ENCODE peak calls at places on chromosomes 2 and 18, in eight cellular contexts. B is NCI-H345, X is pons, M is skeletal muscle cell, T is NCI-H1436 treated with DMSO at 0.1 percent for 48 hours, K is GM23248, U is GM12865, O is GOT3. N is an unnamed sample.

GRCh38 chr18:69529151-69529550 is 128.5 kb downstream of the DOK6 start:
- DNase-seq in B (no peak), X (no peak), M (no peak), T (no peak), K (no peak), U (no peak), O (no peak), N (no peak)

GRCh38 chr2:109647636-109648035 is 33.5 kb downstream of the SOWAHC start:
- DNase-seq in B (no peak), X (no peak), M (no peak), T (no peak), K (peak), U (no peak), O (no peak), N (peak)

GRCh38 chr2:161004379-161004778 is 155.8 kb upstream of the TANK start:
- DNase-seq in B (no peak), X (no peak), M (no peak), T (no peak), K (peak), U (no peak), O (no peak), N (no peak)

GRCh38 chr2:149679286-149679685 is 91.7 kb upstream of the MMADHC start:
- DNase-seq in B (no peak), X (no peak), M (no peak), T (no peak), K (peak), U (no peak), O (no peak), N (peak)

GRCh38 chr2:112692914-112693313 is 27.9 kb upstream of the NT5DC4 start:
- DNase-seq in B (no peak), X (no peak), M (no peak), T (no peak), K (peak), U (no peak), O (no peak), N (peak)

GRCh38 chr2:20430461-20431302 is 16.2 kb upstream of the RHOB start:
- DNase-seq in B (no peak), X (no peak), M (no peak), T (no peak), K (peak), U (peak), O (no peak), N (no peak)

GRCh38 chr2:130882991-130883390 is 46.3 kb downstream of the ARHGEF4 start:
- DNase-seq in B (no peak), X (no peak), M (no peak), T (no peak), K (no peak), U (no peak), O (no peak), N (no peak)

GRCh38 chr2:205712508-205712907 is 30.2 kb downstream of the NRP2 start:
- DNase-seq in B (no peak), X (no peak), M (peak), T (no peak), K (peak), U (peak), O (no peak), N (no peak)

GRCh38 chr2:172100080-172101007 is 2.4 kb downstream of the DLX2 start:
- DNase-seq in B (no peak), X (no peak), M (no peak), T (no peak), K (peak), U (no peak), O (no peak), N (no peak)

GRCh38 chr18:28048612-28049011 is 128.3 kb downstream of the CDH2 start:
- DNase-seq in B (peak), X (no peak), M (no peak), T (no peak), K (no peak), U (no peak), O (no peak), N (no peak)

GRCh38 chr2:46690825-46691224 is 211.5 kb downstream of the TMEM247 start:
- DNase-seq in B (no peak), X (no peak), M (no peak), T (no peak), K (peak), U (no peak), O (no peak), N (peak)

GRCh38 chr2:231128541-231128940 is 3.7 kb upstream of the HTR2B start:
- DNase-seq in B (no peak), X (no peak), M (no peak), T (no peak), K (no peak), U (no peak), O (no peak), N (no peak)

GRCh38 chr2:28271914-28272240 is 120.8 kb upstream of the FOSL2 start:
- DNase-seq in B (no peak), X (no peak), M (no peak), T (no peak), K (no peak), U (no peak), O (no peak), N (peak)

GRCh38 chr2:10964076-10964812 is 52.5 kb downstream of the KCNF1 start:
- DNase-seq in B (no peak), X (no peak), M (no peak), T (no peak), K (peak), U (no peak), O (no peak), N (no peak)

GRCh38 chr2:224160917-224161316 is 121.8 kb upstream of the SERPINE2 start:
- DNase-seq in B (no peak), X (no peak), M (no peak), T (no peak), K (peak), U (no peak), O (peak), N (no peak)

GRCh38 chr2:38466849-38467767 is 90.0 kb upstream of the ATL2 start:
- DNase-seq in B (no peak), X (no peak), M (no peak), T (no peak), K (no peak), U (no peak), O (no peak), N (no peak)

GRCh38 chr2:170249761-170250160 is 71.8 kb downstream of the MYO3B start:
- DNase-seq in B (no peak), X (no peak), M (no peak), T (no peak), K (no peak), U (no peak), O (no peak), N (no peak)

GRCh38 chr2:42935692-42936631 is 143.6 kb upstream of the HAAO start:
- DNase-seq in B (peak), X (no peak), M (no peak), T (peak), K (no peak), U (peak), O (no peak), N (no peak)

GRCh38 chr2:3644246-3644525 is 13.8 kb upstream of the ALLC start:
- DNase-seq in B (no peak), X (no peak), M (no peak), T (no peak), K (no peak), U (no peak), O (no peak), N (no peak)

GRCh38 chr2:219284501-219285347 is 5.6 kb downstream of the DNAJB2 start:
- DNase-seq in B (no peak), X (no peak), M (no peak), T (no peak), K (peak), U (no peak), O (no peak), N (no peak)

GRCh38 chr18:11377766-11378540 is 228.6 kb upstream of the PIEZO2 start:
- DNase-seq in B (no peak), X (no peak), M (no peak), T (no peak), K (no peak), U (no peak), O (no peak), N (no peak)

GRCh38 chr2:238240761-238241711 is 1.2 kb upstream of the HES6 start:
- DNase-seq in B (peak), X (no peak), M (peak), T (peak), K (peak), U (peak), O (no peak), N (peak)

GRCh38 chr2:15241208-15241607 is 319.9 kb downstream of the NBAS start:
- DNase-seq in B (no peak), X (peak), M (no peak), T (no peak), K (no peak), U (no peak), O (no peak), N (no peak)

GRCh38 chr2:12717191-12717987 is 653 bp downstream of the TRIB2 start:
- DNase-seq in B (peak), X (no peak), M (no peak), T (no peak), K (peak), U (peak), O (peak), N (no peak)

GRCh38 chr2:105373344-105373781 is 25.5 kb downstream of the FHL2 start:
- DNase-seq in B (no peak), X (no peak), M (no peak), T (no peak), K (peak), U (no peak), O (no peak), N (no peak)

GRCh38 chr2:7060602-7061435 is 143.6 kb downstream of the RNF144A start:
- DNase-seq in B (no peak), X (no peak), M (no peak), T (no peak), K (no peak), U (no peak), O (no peak), N (no peak)

GRCh38 chr18:25727281-25727680 is 363.1 kb downstream of the SS18 start:
- DNase-seq in B (peak), X (no peak), M (no peak), T (no peak), K (no peak), U (no peak), O (no peak), N (no peak)

GRCh38 chr2:88006912-88007439 is 9.4 kb downstream of the RNU2-63P start:
- DNase-seq in B (no peak), X (no peak), M (no peak), T (no peak), K (no peak), U (no peak), O (no peak), N (no peak)

GRCh38 chr2:224927671-224928173 is 114.5 kb downstream of the DOCK10 start:
- DNase-seq in B (no peak), X (no peak), M (no peak), T (no peak), K (no peak), U (no peak), O (no peak), N (no peak)

GRCh38 chr2:46236006-46236875 is 61.0 kb upstream of the EPAS1 start:
- DNase-seq in B (no peak), X (no peak), M (no peak), T (no peak), K (peak), U (no peak), O (no peak), N (no peak)

GRCh38 chr18:58389745-58390144 is 239.1 kb downstream of the ALPK2 start:
- DNase-seq in B (no peak), X (no peak), M (no peak), T (no peak), K (no peak), U (no peak), O (no peak), N (no peak)

GRCh38 chr18:49892148-49892924 is 79.0 kb upstream of the ACAA2 start:
- DNase-seq in B (peak), X (no peak), M (no peak), T (no peak), K (no peak), U (no peak), O (no peak), N (peak)

GRCh38 chr2:55169915-55170314 is 62.2 kb downstream of the CLHC1 start:
- DNase-seq in B (no peak), X (no peak), M (no peak), T (no peak), K (no peak), U (no peak), O (no peak), N (no peak)

GRCh38 chr2:189798312-189799029 is 14.2 kb downstream of the PMS1 start:
- DNase-seq in B (peak), X (peak), M (no peak), T (no peak), K (peak), U (peak), O (no peak), N (peak)

GRCh38 chr2:229218329-229218921 is 52.7 kb downstream of the PID1 start:
- DNase-seq in B (no peak), X (no peak), M (no peak), T (no peak), K (no peak), U (no peak), O (no peak), N (no peak)

GRCh38 chr2:205461678-205462665 is 220.3 kb upstream of the NRP2 start:
- DNase-seq in B (no peak), X (no peak), M (no peak), T (no peak), K (peak), U (no peak), O (no peak), N (no peak)